ENCODE peak calls at places on chromosomes 7 and 10, in eight cellular contexts. C is GM12865, O is adrenal gland, D is AG10803, E is left ventricle myocardium inferior, K is psoas muscle, U is brain microvascular endothelial cell, T is H7. X is an unnamed sample.

GRCh38 chr7:116261904-116262303 is 51.6 kb downstream of the TES start:
- DNase-seq in C (peak), O (no peak), D (no peak), E (no peak), K (no peak), U (no peak), T (no peak), X (no peak)

GRCh38 chr10:24982294-24983064 is 30.1 kb upstream of the PRTFDC1 start:
- DNase-seq in C (peak), O (no peak), D (no peak), E (no peak), K (no peak), U (no peak), T (no peak), X (no peak)

GRCh38 chr7:12947465-12947864 is 260.0 kb downstream of the ARL4A start:
- DNase-seq in C (no peak), O (no peak), D (no peak), E (no peak), K (no peak), U (no peak), T (no peak), X (no peak)

GRCh38 chr7:90320801-90321494 is at the start of gene FAM237B:
- DNase-seq in C (no peak), O (no peak), D (peak), E (no peak), K (no peak), U (no peak), T (peak), X (no peak)

GRCh38 chr7:108497082-108497725 is 28.7 kb downstream of the PNPLA8 start:
- DNase-seq in C (peak), O (peak), D (peak), E (no peak), K (no peak), U (peak), T (peak), X (peak)

GRCh38 chr7:93883078-93883916 is 7.3 kb downstream of the TFPI2 start:
- DNase-seq in C (no peak), O (no peak), D (peak), E (no peak), K (no peak), U (peak), T (no peak), X (no peak)

GRCh38 chr10:74208081-74208480 is 57.1 kb downstream of the ADK start:
- DNase-seq in C (no peak), O (no peak), D (no peak), E (no peak), K (peak), U (no peak), T (peak), X (no peak)

GRCh38 chr7:18128846-18129245 is 101.2 kb upstream of the PRPS1L1 start:
- DNase-seq in C (no peak), O (no peak), D (no peak), E (no peak), K (no peak), U (no peak), T (no peak), X (no peak)

GRCh38 chr10:53430974-53431373 is 658.4 kb upstream of the MBL2 start:
- DNase-seq in C (no peak), O (no peak), D (no peak), E (no peak), K (no peak), U (no peak), T (no peak), X (no peak)

GRCh38 chr10:75402486-75403143 is 1.1 kb upstream of the ZNF503 start:
- DNase-seq in C (no peak), O (peak), D (no peak), E (peak), K (peak), U (no peak), T (peak), X (no peak)

GRCh38 chr10:110415809-110416208 is 81.9 kb upstream of the DUSP5 start:
- DNase-seq in C (peak), O (no peak), D (no peak), E (no peak), K (no peak), U (no peak), T (no peak), X (no peak)
- H3K4me3 ChIP-seq in C (no peak), O (no peak), D (no peak), E (no peak), K (no peak), U (no peak), T (no peak), X (no peak)

GRCh38 chr7:42227523-42227922 is 9.5 kb downstream of the GLI3 start:
- DNase-seq in C (peak), O (no peak), D (no peak), E (no peak), K (no peak), U (no peak), T (peak), X (no peak)
- H3K4me3 ChIP-seq in C (peak), O (no peak), D (peak), E (peak), K (peak), U (peak), T (peak), X (peak)

GRCh38 chr10:123392182-123392930 is 238.2 kb downstream of the BUB3 start:
- DNase-seq in C (peak), O (no peak), D (no peak), E (no peak), K (no peak), U (no peak), T (no peak), X (no peak)
- H3K4me3 ChIP-seq in C (peak), O (no peak), D (no peak), E (no peak), K (no peak), U (no peak), T (no peak), X (no peak)

GRCh38 chr7:64889686-64890162 is 13.3 kb upstream of the ZNF273 start:
- DNase-seq in C (no peak), O (no peak), D (no peak), E (no peak), K (no peak), U (no peak), T (peak), X (no peak)
- H3K4me3 ChIP-seq in C (no peak), O (no peak), D (no peak), E (peak), K (peak), U (no peak), T (peak), X (no peak)

DNA sequence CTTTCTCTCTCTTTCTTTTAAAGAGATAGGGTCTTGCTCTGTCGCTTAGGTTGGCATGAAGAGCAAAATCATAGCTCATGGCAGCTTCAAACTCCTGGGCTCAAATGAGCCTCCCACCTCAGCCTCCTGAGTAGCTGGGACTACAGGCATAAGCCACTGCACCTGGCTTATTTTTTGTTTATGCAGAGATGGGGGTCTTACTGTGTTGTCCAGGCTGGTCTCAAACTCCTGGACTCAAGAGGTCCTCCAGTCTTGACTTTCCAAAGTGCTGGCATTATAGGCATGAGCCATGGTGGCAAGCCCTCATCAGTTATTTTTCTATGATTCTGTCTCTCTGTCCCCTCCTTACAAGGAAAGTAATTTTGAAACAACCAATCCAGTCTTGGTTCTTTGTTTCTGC is 1.1 kb upstream of the BAG3 start:
- DNase-seq in C (no peak), O (no peak), D (no peak), E (no peak), K (no peak), U (no peak), T (no peak), X (no peak)
- H3K4me3 ChIP-seq in C (no peak), O (no peak), D (no peak), E (no peak), K (no peak), U (no peak), T (no peak), X (no peak)

GRCh38 chr10:88883443-88883799 is 3.4 kb downstream of the STAMBPL1 start:
- DNase-seq in C (peak), O (no peak), D (peak), E (no peak), K (no peak), U (no peak), T (no peak), X (no peak)
- H3K4me3 ChIP-seq in C (peak), O (no peak), D (no peak), E (no peak), K (no peak), U (no peak), T (no peak), X (no peak)

GRCh38 chr7:1809601-1810258 is 139.7 kb downstream of the ELFN1 start:
- DNase-seq in C (no peak), O (no peak), D (no peak), E (no peak), K (no peak), U (no peak), T (peak), X (no peak)

GRCh38 chr7:1810521-1810920 is 140.4 kb downstream of the ELFN1 start:
- DNase-seq in C (no peak), O (no peak), D (no peak), E (no peak), K (no peak), U (no peak), T (peak), X (no peak)

GRCh38 chr7:1811850-1812692 is 142.0 kb downstream of the ELFN1 start:
- DNase-seq in C (no peak), O (no peak), D (no peak), E (no peak), K (no peak), U (no peak), T (peak), X (no peak)

GRCh38 chr7:1812693-1813393 is 142.8 kb downstream of the ELFN1 start:
- DNase-seq in C (no peak), O (no peak), D (no peak), E (no peak), K (no peak), U (no peak), T (peak), X (no peak)

GRCh38 chr7:1810961-1811849 is 141.1 kb downstream of the ELFN1 start:
- DNase-seq in C (no peak), O (no peak), D (peak), E (no peak), K (no peak), U (no peak), T (peak), X (no peak)
- H3K4me3 ChIP-seq in C (no peak), O (no peak), D (no peak), E (no peak), K (no peak), U (no peak), T (no peak), X (no peak)

GRCh38 chr7:105691029-105691691 is 109.9 kb upstream of the EFCAB10 start:
- DNase-seq in C (peak), O (no peak), D (peak), E (no peak), K (no peak), U (peak), T (no peak), X (no peak)

GRCh38 chr7:105688617-105689016 is 107.3 kb upstream of the EFCAB10 start:
- DNase-seq in C (no peak), O (no peak), D (no peak), E (no peak), K (no peak), U (no peak), T (no peak), X (no peak)

GRCh38 chr7:105691692-105692564 is 110.6 kb upstream of the EFCAB10 start:
- DNase-seq in C (peak), O (peak), D (peak), E (peak), K (peak), U (peak), T (no peak), X (peak)

GRCh38 chr7:105689093-105689819 is 108.0 kb upstream of the EFCAB10 start:
- DNase-seq in C (no peak), O (no peak), D (no peak), E (no peak), K (no peak), U (no peak), T (peak), X (no peak)

DNA sequence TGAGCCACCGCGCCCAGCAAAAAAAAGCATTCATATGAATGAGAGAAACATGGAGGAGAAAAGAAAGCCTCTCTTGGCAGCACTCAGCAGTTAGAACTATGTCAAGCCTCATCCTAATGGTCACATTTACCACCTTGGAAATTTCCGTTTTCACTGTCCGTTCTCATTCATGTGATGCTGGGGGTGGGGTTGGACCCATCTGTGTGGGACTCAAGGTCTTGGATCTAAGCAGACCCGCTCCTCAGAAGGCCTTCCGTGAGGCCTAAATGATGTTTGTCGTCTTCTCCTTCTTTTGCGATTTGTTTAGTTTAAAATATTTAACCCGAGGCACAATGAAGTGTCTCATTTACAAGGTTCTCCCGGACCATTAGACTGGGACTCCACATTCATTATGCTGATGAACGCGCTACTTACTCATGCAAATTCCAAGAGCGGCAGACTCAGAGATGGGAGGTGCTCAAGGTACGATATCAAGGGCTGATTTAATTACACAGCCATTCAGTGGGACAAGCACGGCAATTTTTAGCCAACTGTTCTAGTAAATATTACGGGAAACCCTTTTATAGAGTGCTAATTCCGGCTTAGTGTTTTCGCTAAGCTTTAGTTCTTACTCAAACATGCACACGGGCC is 109.1 kb upstream of the EFCAB10 start:
- DNase-seq in C (no peak), O (no peak), D (no peak), E (no peak), K (no peak), U (no peak), T (no peak), X (no peak)
- H3K4me3 ChIP-seq in C (no peak), O (no peak), D (no peak), E (peak), K (peak), U (no peak), T (peak), X (no peak)

DNA sequence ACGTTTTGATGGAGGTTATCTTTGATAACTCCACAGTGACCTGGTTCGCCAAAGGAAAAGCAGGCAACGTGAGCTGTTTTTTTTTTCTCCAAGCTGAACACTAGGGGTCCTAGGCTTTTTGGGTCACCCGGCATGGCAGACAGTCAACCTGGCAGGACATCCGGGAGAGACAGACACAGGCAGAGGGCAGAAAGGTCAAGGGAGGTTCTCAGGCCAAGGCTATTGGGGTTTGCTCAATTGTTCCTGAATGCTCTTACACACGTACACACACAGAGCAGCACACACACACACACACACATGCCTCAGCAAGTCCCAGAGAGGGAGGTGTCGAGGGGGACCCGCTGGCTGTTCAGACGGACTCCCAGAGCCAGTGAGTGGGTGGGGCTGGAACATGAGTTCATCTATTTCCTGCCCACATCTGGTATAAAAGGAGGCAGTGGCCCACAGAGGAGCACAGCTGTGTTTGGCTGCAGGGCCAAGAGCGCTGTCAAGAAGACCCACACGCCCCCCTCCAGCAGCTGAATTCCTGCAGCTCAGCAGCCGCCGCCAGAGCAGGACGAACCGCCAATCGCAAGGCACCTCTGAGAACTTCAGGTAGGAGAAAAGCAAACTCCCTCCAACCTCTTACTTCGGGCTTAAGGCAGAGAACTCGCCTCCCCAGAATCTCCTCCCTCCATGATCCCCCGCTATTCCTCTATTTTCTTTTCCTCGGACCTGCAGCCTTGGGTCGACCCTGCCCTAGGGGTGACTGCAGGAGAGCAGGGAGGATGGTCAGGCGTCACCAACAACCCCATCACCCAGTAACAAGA is at the start of gene SERPINE1:
- DNase-seq in C (peak), O (peak), D (peak), E (peak), K (peak), U (peak), T (peak), X (peak)
- H3K4me3 ChIP-seq in C (peak), O (no peak), D (peak), E (peak), K (peak), U (peak), T (peak), X (peak)

DNA sequence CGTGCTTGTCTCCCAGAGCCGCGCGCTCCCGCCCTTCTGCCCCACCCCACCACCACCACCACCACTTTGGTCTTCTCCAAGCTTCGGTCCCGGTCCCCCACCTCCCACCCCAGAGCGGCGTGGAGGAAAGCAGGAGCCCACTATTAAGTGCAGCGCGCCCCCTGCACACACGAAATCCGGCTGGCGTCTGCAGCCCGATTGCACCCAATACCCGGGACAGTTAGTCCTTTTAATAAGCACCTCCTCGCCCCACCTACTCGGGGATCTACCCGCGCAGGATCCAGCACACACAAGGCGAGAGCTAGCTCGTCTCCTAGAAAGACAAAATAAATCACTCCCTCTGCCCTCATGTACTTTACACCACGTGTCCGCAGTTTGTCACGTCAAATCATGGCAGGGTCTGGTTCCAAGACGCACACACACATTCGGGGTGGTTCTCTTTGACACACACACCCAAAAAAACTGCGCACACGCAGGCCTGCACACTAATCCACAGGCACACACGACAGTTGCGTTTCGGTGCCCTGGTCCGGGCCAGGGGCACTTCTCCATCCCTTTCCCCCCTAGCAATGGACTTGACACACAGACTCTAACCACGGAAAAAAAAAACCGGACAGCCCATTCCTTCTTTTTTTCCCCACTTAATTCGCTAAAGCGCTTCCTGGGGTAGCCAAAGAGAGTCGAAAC is 1.6 kb downstream of the SFMBT2 start:
- DNase-seq in C (peak), O (peak), D (no peak), E (peak), K (peak), U (no peak), T (peak), X (no peak)
- H3K4me3 ChIP-seq in C (peak), O (no peak), D (peak), E (peak), K (peak), U (peak), T (peak), X (peak)